ENCODE peak calls at places on chromosomes 2 and 18, in four cellular contexts. Y, M, Q and A are unnamed samples.

GRCh38 chr2:44770221-44771187 is 171.0 kb upstream of the SIX3 start:
- DNase-seq in Y (no peak), M (no peak), Q (no peak), A (no peak)

GRCh38 chr18:69490813-69491212 is 90.1 kb downstream of the DOK6 start:
- DNase-seq in Y (no peak), M (no peak), Q (no peak), A (no peak)

GRCh38 chr18:13289501-13290205 is 71.1 kb downstream of the LDLRAD4 start:
- DNase-seq in Y (no peak), M (no peak), Q (no peak), A (no peak)

GRCh38 chr2:42696987-42697386 is 66.9 kb downstream of the OXER1 start:
- DNase-seq in Y (no peak), M (no peak), Q (no peak), A (no peak)

GRCh38 chr2:240465268-240465764 is 29.9 kb downstream of the GPC1 start:
- DNase-seq in Y (no peak), M (no peak), Q (no peak), A (no peak)

GRCh38 chr2:239330836-239331235 is 70.0 kb downstream of the HDAC4 start:
- DNase-seq in Y (no peak), M (no peak), Q (no peak), A (no peak)

GRCh38 chr2:10254373-10255188 is 48.1 kb upstream of the HPCAL1 start:
- DNase-seq in Y (no peak), M (no peak), Q (no peak), A (no peak)

GRCh38 chr18:51235011-51235789 is 37.7 kb upstream of the MEX3C start:
- DNase-seq in Y (no peak), M (no peak), Q (no peak), A (no peak)

GRCh38 chr2:142825861-142826260 is 51.6 kb upstream of the KYNU start:
- DNase-seq in Y (no peak), M (no peak), Q (no peak), A (no peak)

GRCh38 chr2:72893594-72894319 is 6.5 kb downstream of the SPR start:
- DNase-seq in Y (peak), M (no peak), Q (peak), A (peak)

GRCh38 chr18:45590546-45590945 is 24.7 kb upstream of the SLC14A2 start:
- DNase-seq in Y (no peak), M (no peak), Q (no peak), A (no peak)

GRCh38 chr18:79399275-79400081 is 3.7 kb downstream of the NFATC1 start:
- DNase-seq in Y (no peak), M (no peak), Q (no peak), A (no peak)

GRCh38 chr18:27005589-27005988 is 140.1 kb upstream of the AQP4 start:
- DNase-seq in Y (no peak), M (no peak), Q (peak), A (no peak)

GRCh38 chr18:37874721-37875120 is 309.1 kb upstream of the CELF4 start:
- DNase-seq in Y (no peak), M (no peak), Q (no peak), A (no peak)

GRCh38 chr18:46071894-46072867 is at the start of gene PSTPIP2:
- DNase-seq in Y (no peak), M (no peak), Q (no peak), A (no peak)

DNA sequence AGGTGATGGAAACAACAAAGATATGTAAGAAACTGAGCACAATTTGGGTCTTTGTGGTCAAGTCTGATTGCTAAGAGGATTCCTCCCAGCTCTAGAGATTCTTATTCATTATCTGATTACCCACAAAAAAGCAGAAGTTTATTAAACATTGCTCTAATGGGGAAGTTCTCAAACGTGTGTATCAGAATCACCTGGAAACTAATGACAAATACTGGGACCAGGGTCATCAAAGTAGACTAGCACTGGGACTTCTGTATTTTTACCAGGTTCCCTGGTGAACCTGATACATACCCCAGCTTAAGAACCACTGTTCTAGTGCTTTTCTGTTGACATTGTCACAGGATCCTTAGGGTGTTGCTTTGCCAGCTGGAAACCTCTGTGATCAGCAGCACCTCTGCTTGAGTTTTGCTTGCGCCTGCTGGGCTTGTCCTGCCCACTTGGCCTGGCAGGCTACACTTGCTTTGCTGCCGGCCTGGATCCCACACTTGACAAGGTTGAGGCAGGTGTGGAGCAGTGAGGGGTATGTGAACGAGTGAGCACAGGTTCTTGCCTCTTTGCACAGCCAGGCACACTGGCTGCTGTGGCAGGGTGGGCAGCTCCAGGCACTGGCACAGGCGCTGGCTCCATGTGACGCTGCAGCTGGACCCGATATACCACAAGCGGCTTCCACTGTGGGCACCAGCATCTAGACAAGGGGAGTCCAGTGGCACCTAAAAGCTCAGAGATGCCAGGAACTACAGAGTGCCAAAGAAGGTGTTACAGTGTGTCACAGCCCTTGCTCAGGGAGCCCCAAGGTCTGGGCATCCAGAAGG is 6.2 kb upstream of the GORASP2 start:
- DNase-seq in Y (no peak), M (no peak), Q (no peak), A (no peak)
- TF ChIP-seq SUZ12 in Y (no peak), M (no peak), Q (no peak), A (no peak)

GRCh38 chr2:113275556-113276215 is 3.0 kb downstream of the PAX8 start:
- DNase-seq in Y (no peak), M (no peak), Q (no peak), A (no peak)
- H3K4me3 ChIP-seq in Y (no peak), M (no peak), Q (no peak), A (peak)

DNA sequence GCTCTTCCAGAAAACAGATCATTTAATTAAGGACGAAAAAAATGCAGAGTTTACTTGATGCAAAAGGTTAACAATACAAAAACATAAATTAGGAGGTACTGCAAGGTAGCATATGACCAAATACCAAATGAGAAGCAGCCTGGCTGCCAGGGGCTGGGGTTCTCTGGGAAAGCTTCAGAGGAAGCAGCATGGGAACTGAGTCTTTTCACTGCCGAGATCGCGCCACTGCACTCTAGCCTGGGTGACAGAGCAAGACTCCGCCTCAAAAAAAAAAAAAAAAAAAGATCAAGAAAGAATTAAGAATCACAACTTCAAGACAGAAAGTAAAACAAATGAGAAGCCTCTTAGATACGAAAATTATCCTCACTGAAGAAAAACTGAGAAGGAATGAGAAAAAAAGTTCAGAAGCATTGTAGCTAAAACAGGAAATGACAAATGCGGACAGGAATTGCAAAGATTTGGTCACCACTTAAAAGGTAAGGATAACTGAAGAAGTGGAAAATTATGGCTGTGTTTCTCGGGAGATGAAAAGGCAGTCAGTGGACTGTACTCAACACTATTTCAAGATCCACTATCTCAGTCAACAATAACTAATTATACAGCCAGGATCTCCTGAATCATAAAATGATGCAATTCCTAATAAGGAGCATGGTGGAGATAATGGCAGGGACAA is 4.3 kb downstream of the SEPTIN10 start:
- DNase-seq in Y (no peak), M (no peak), Q (no peak), A (no peak)
- TF ChIP-seq SUZ12 in Y (no peak), M (no peak), Q (no peak), A (no peak)

DNA sequence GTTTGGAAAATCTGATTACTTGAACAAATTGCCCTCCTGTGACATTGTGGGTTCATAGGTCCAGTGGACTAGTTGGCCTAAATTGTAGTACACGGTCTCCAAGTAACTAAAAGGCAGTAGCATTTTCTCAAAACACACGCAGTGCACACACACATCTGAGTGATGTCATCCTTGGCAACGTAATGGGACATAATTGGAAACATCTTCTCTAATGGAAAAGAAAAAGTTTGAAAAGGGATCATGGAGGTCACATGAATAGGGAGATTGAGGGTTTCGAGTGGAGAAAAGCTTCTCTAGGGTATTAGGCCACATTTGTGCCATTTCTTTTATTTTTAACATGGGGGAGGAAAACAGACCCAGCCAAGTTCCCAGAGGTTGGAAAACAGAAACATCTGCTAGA is 93.3 kb downstream of the MAP4K4 start:
- DNase-seq in Y (no peak), M (no peak), Q (no peak), A (no peak)
- H3K4me3 ChIP-seq in Y (no peak), M (no peak), Q (no peak), A (no peak)

GRCh38 chr2:29238497-29238896 is 123.3 kb downstream of the CLIP4 start:
- DNase-seq in Y (no peak), M (peak), Q (peak), A (peak)
- TF ChIP-seq SUZ12 in Y (no peak), M (no peak), Q (no peak), A (no peak)

GRCh38 chr2:138275292-138275690 is 226.3 kb upstream of the SPOPL start:
- DNase-seq in Y (no peak), M (no peak), Q (peak), A (no peak)

GRCh38 chr2:138275881-138276280 is 225.7 kb upstream of the SPOPL start:
- DNase-seq in Y (no peak), M (no peak), Q (peak), A (no peak)

GRCh38 chr2:138276367-138276766 is 225.2 kb upstream of the SPOPL start:
- DNase-seq in Y (no peak), M (no peak), Q (peak), A (no peak)

GRCh38 chr2:138274421-138275291 is 226.9 kb upstream of the SPOPL start:
- DNase-seq in Y (no peak), M (no peak), Q (no peak), A (no peak)

GRCh38 chr2:138277062-138277461 is 224.5 kb upstream of the SPOPL start:
- DNase-seq in Y (no peak), M (no peak), Q (peak), A (peak)
- H3K4me3 ChIP-seq in Y (no peak), M (no peak), Q (no peak), A (no peak)

GRCh38 chr18:812123-812672 is at the start of gene YES1:
- DNase-seq in Y (no peak), M (no peak), Q (peak), A (no peak)
- TF ChIP-seq SUZ12 in Y (no peak), M (no peak), Q (no peak), A (no peak)

DNA sequence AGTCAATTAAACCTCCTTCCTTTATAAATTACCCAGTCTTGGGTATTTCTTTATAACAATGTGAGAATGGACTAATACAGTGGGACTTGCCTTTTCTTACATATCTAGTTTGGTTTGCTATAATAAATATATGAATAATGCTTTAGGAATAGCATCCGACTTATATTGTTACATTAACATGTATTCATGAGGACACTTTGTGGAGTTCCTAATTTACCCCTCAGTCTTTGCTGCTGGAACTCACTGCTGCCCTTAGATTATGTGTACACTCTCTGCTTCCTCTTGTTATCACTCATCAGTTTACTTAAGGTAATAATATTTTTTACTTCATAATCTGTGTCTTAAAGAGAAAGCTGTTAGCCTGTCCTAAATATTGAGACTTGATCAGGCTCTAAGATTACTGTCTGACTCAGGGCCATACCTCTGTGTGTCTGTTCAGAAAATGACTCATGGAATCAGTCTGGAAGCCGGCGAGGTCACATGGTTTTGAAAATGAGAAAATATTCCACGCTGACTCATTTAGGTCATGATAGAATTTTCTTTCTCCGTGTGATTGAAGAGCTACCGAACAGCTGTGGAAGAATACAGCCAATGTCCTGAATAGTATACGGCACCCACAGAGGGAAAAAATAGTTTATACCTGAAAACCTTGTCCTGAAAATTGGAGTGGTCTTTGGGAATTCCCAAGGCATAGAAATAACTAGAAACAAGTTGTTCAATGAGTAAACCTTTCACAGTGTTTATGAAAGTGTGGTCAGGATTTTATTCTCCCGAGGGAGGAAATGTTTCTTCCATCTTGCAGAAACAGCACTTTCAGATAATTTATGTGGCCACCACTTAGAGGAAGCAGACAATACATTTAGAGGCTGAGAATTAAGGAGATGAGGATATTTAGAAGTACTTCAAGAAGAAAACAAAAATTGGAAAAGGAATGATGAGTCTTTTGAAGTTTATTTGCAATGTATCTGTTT is 156.4 kb downstream of the DSEL start:
- DNase-seq in Y (no peak), M (no peak), Q (peak), A (no peak)
- H3K4me3 ChIP-seq in Y (no peak), M (no peak), Q (no peak), A (no peak)

GRCh38 chr18:63476666-63477065 is at the start of gene SERPINB5:
- DNase-seq in Y (no peak), M (no peak), Q (no peak), A (no peak)
- TF ChIP-seq SUZ12 in Y (no peak), M (no peak), Q (no peak), A (no peak)

GRCh38 chr18:77251730-77252050 is 2.0 kb downstream of the GALR1 start:
- DNase-seq in Y (no peak), M (no peak), Q (no peak), A (no peak)

GRCh38 chr18:77249583-77250500 is at the start of gene GALR1:
- DNase-seq in Y (no peak), M (no peak), Q (no peak), A (no peak)

GRCh38 chr18:77248873-77249582 is 620 bp upstream of the GALR1 start:
- DNase-seq in Y (no peak), M (no peak), Q (no peak), A (no peak)

GRCh38 chr18:77250926-77251729 is 1.5 kb downstream of the GALR1 start:
- DNase-seq in Y (no peak), M (no peak), Q (no peak), A (no peak)

GRCh38 chr18:77250501-77250925 is 865 bp downstream of the GALR1 start:
- DNase-seq in Y (no peak), M (no peak), Q (no peak), A (no peak)
- H3K4me3 ChIP-seq in Y (no peak), M (peak), Q (no peak), A (peak)